ENCODE peak calls at places on chromosomes 1 and 21, in five cellular contexts. One of them, this sample, is unnamed.

GRCh38 chr1:203702130-203702577 is 62.8 kb upstream of the LAX1 start:
- DNase-seq in lower lobe of right lung: no peak
- DNase-seq in IMR-90: peak
- DNase-seq in heart right ventricle: no peak
- DNase-seq in MM.1S: peak
- DNase-seq in this sample: peak

GRCh38 chr1:9376886-9377333 is 84.2 kb downstream of the SPSB1 start:
- DNase-seq in MM.1S: no peak
- DNase-seq in lower lobe of right lung: no peak
- DNase-seq in IMR-90: peak
- DNase-seq in heart right ventricle: peak
- DNase-seq in this sample: no peak

GRCh38 chr1:222521299-222522104 is 26.4 kb downstream of the HHIPL2 start:
- DNase-seq in IMR-90: peak
- DNase-seq in heart right ventricle: no peak
- DNase-seq in MM.1S: no peak
- DNase-seq in lower lobe of right lung: no peak
- DNase-seq in this sample: no peak

GRCh38 chr1:214538497-214538896 is 12.9 kb downstream of the PTPN14 start:
- DNase-seq in heart right ventricle: no peak
- DNase-seq in MM.1S: no peak
- DNase-seq in lower lobe of right lung: no peak
- DNase-seq in IMR-90: no peak
- DNase-seq in this sample: no peak

GRCh38 chr1:16217061-16217785 is 4.8 kb upstream of the ARHGEF19 start:
- DNase-seq in lower lobe of right lung: peak
- DNase-seq in MM.1S: peak
- DNase-seq in heart right ventricle: peak
- DNase-seq in IMR-90: peak
- DNase-seq in this sample: peak

GRCh38 chr1:187838335-187839293 is 1009.9 kb downstream of the PLA2G4A start:
- DNase-seq in IMR-90: no peak
- DNase-seq in lower lobe of right lung: no peak
- DNase-seq in heart right ventricle: no peak
- DNase-seq in MM.1S: no peak
- DNase-seq in this sample: no peak

GRCh38 chr21:31233711-31234110 is 110.3 kb downstream of the TIAM1 start:
- DNase-seq in IMR-90: no peak
- DNase-seq in lower lobe of right lung: no peak
- DNase-seq in MM.1S: no peak
- DNase-seq in heart right ventricle: no peak
- DNase-seq in this sample: no peak

GRCh38 chr1:183612407-183612806 is 22.1 kb upstream of the NCF2 start:
- DNase-seq in IMR-90: no peak
- DNase-seq in MM.1S: no peak
- DNase-seq in heart right ventricle: no peak
- DNase-seq in lower lobe of right lung: no peak
- DNase-seq in this sample: no peak

GRCh38 chr1:111750856-111751255 is 4.8 kb upstream of the DDX20 start:
- DNase-seq in MM.1S: no peak
- DNase-seq in heart right ventricle: no peak
- DNase-seq in IMR-90: no peak
- DNase-seq in lower lobe of right lung: no peak
- DNase-seq in this sample: no peak

GRCh38 chr1:21265644-21266043 is 24.6 kb downstream of the ECE1 start:
- DNase-seq in heart right ventricle: no peak
- DNase-seq in lower lobe of right lung: no peak
- DNase-seq in IMR-90: no peak
- DNase-seq in MM.1S: no peak
- DNase-seq in this sample: no peak

GRCh38 chr1:54967372-54967771 is 13.1 kb upstream of the TMEM61 start:
- DNase-seq in IMR-90: no peak
- DNase-seq in heart right ventricle: no peak
- DNase-seq in MM.1S: no peak
- DNase-seq in lower lobe of right lung: no peak
- DNase-seq in this sample: no peak

GRCh38 chr1:105337427-105337826 is 1587.7 kb downstream of the AMY1C start:
- DNase-seq in lower lobe of right lung: no peak
- DNase-seq in IMR-90: no peak
- DNase-seq in heart right ventricle: no peak
- DNase-seq in MM.1S: no peak
- DNase-seq in this sample: no peak

GRCh38 chr21:44836666-44837471 is 19.0 kb upstream of the SUMO3 start:
- DNase-seq in heart right ventricle: no peak
- DNase-seq in MM.1S: no peak
- DNase-seq in IMR-90: no peak
- DNase-seq in lower lobe of right lung: no peak
- DNase-seq in this sample: no peak

GRCh38 chr21:28991861-28992525 is 684 bp downstream of the LTN1 start:
- DNase-seq in MM.1S: peak
- DNase-seq in heart right ventricle: no peak
- DNase-seq in lower lobe of right lung: no peak
- DNase-seq in IMR-90: no peak
- DNase-seq in this sample: no peak

GRCh38 chr1:200646515-200646914 is 23.2 kb downstream of the DDX59 start:
- DNase-seq in MM.1S: no peak
- DNase-seq in lower lobe of right lung: no peak
- DNase-seq in heart right ventricle: no peak
- DNase-seq in IMR-90: no peak
- DNase-seq in this sample: no peak

GRCh38 chr1:212760126-212760823 is 31.3 kb downstream of the NSL1 start:
- DNase-seq in heart right ventricle: no peak
- DNase-seq in IMR-90: no peak
- DNase-seq in lower lobe of right lung: no peak
- DNase-seq in MM.1S: peak
- DNase-seq in this sample: no peak

GRCh38 chr1:3899776-3900149 is 309 bp downstream of the C1orf174 start:
- DNase-seq in IMR-90: no peak
- DNase-seq in lower lobe of right lung: no peak
- DNase-seq in MM.1S: peak
- DNase-seq in heart right ventricle: no peak
- DNase-seq in this sample: no peak

GRCh38 chr1:24349891-24350290 is 30.7 kb downstream of the GRHL3 start:
- DNase-seq in IMR-90: peak
- DNase-seq in heart right ventricle: no peak
- DNase-seq in lower lobe of right lung: no peak
- DNase-seq in MM.1S: no peak
- DNase-seq in this sample: no peak

GRCh38 chr1:147480565-147480935 is 60.8 kb upstream of the BCL9 start:
- DNase-seq in lower lobe of right lung: no peak
- DNase-seq in MM.1S: no peak
- DNase-seq in IMR-90: no peak
- DNase-seq in heart right ventricle: no peak
- DNase-seq in this sample: no peak

GRCh38 chr21:31706562-31706961 is 25.4 kb downstream of the SCAF4 start:
- DNase-seq in lower lobe of right lung: no peak
- DNase-seq in IMR-90: no peak
- DNase-seq in MM.1S: no peak
- DNase-seq in heart right ventricle: no peak
- DNase-seq in this sample: no peak

GRCh38 chr1:37931148-37931492 is 15.7 kb downstream of the INPP5B start:
- DNase-seq in lower lobe of right lung: peak
- DNase-seq in MM.1S: no peak
- DNase-seq in heart right ventricle: no peak
- DNase-seq in IMR-90: no peak
- DNase-seq in this sample: no peak

GRCh38 chr1:23799570-23800395 is 771 bp downstream of the GALE start:
- DNase-seq in lower lobe of right lung: peak
- DNase-seq in heart right ventricle: peak
- DNase-seq in MM.1S: no peak
- DNase-seq in IMR-90: peak
- DNase-seq in this sample: no peak

GRCh38 chr1:180160362-180160761 is 5.7 kb downstream of the QSOX1 start:
- DNase-seq in lower lobe of right lung: no peak
- DNase-seq in heart right ventricle: no peak
- DNase-seq in MM.1S: no peak
- DNase-seq in IMR-90: no peak
- DNase-seq in this sample: no peak

GRCh38 chr1:246470588-246470987 is 36.5 kb downstream of the SMYD3 start:
- DNase-seq in lower lobe of right lung: no peak
- DNase-seq in MM.1S: no peak
- DNase-seq in IMR-90: no peak
- DNase-seq in heart right ventricle: no peak
- DNase-seq in this sample: no peak

GRCh38 chr1:167726038-167726437 is 4.3 kb downstream of the MPZL1 start:
- DNase-seq in lower lobe of right lung: no peak
- DNase-seq in heart right ventricle: no peak
- DNase-seq in IMR-90: no peak
- DNase-seq in MM.1S: no peak
- DNase-seq in this sample: no peak

GRCh38 chr21:42039911-42040351 is 29.8 kb upstream of the ZBTB21 start:
- DNase-seq in heart right ventricle: peak
- DNase-seq in IMR-90: peak
- DNase-seq in lower lobe of right lung: peak
- DNase-seq in MM.1S: no peak
- DNase-seq in this sample: peak

GRCh38 chr1:170503691-170504090 is 28.3 kb upstream of the GORAB start:
- DNase-seq in IMR-90: no peak
- DNase-seq in heart right ventricle: no peak
- DNase-seq in MM.1S: no peak
- DNase-seq in lower lobe of right lung: no peak
- DNase-seq in this sample: no peak

GRCh38 chr1:93672069-93672468 is 9.6 kb downstream of the BCAR3 start:
- DNase-seq in heart right ventricle: peak
- DNase-seq in lower lobe of right lung: peak
- DNase-seq in IMR-90: peak
- DNase-seq in MM.1S: no peak
- DNase-seq in this sample: no peak

GRCh38 chr1:43197343-43198127 is 25.4 kb downstream of the CFAP57 start:
- DNase-seq in MM.1S: no peak
- DNase-seq in heart right ventricle: no peak
- DNase-seq in IMR-90: no peak
- DNase-seq in lower lobe of right lung: no peak
- DNase-seq in this sample: no peak

GRCh38 chr1:68210027-68210426 is 22.3 kb downstream of the WLS start:
- DNase-seq in MM.1S: no peak
- DNase-seq in IMR-90: no peak
- DNase-seq in heart right ventricle: no peak
- DNase-seq in lower lobe of right lung: no peak
- DNase-seq in this sample: no peak

GRCh38 chr1:29500041-29500440 is 263.7 kb downstream of the PTPRU start:
- DNase-seq in heart right ventricle: no peak
- DNase-seq in IMR-90: no peak
- DNase-seq in lower lobe of right lung: no peak
- DNase-seq in MM.1S: no peak
- DNase-seq in this sample: no peak

GRCh38 chr1:39081266-39082139 is 55.4 kb downstream of the NDUFS5 start:
- DNase-seq in lower lobe of right lung: peak
- DNase-seq in MM.1S: no peak
- DNase-seq in heart right ventricle: peak
- DNase-seq in IMR-90: no peak
- DNase-seq in this sample: no peak

DNA sequence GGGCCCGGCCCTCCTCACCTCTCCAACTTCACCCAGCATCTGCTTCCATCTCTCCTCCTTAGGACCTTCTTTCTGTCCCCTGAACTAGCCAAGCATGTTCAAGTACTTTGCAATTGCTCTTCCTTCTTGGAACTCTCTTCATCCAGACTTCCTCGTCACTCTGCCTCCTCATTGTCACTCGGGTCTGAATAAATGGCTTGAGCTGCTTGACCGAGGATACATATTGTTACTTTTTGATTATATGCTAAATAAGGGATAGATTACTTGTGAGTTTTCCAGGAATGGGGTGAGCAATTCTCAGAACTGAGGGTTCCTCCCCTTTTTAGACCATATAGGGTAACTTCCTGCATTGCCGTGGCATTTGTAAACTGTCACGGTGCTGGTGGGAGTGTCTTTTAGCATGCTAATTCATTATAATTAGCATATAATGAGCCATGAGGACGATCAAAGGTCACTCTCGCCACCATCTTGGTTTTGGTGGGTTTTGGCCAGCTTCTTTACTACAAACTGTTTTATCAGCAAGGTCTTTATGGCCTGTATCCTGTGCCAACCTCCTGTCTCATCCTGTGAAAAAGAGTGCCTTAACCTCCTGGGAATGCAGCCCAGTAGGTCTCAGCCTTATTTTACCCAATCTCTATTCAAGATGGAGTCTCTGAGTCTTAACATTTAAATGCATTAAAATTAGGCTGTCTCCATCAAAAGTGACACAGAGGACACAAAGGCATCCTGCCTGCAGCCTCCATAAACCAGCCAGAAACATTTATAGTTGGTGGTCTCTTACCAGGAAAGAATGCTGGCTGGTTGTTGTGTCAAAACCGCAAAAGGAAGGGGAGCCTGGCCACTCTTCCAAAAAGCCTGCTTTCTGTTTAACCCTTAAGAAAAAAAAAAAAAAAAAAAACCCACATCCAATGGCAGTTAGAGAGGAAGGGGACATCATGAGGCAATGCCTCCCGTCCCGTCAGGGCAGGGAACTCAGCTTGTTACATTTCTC is 179.3 kb downstream of the KAZN start:
- DNase-seq in IMR-90: no peak
- DNase-seq in lower lobe of right lung: no peak
- DNase-seq in heart right ventricle: no peak
- DNase-seq in MM.1S: no peak
- DNase-seq in this sample: peak
- H3K4me3 ChIP-seq in IMR-90: no peak
- H3K4me3 ChIP-seq in lower lobe of right lung: no peak
- H3K4me3 ChIP-seq in heart right ventricle: no peak
- H3K4me3 ChIP-seq in MM.1S: no peak
- H3K4me3 ChIP-seq in this sample: no peak

GRCh38 chr1:196608401-196609113 is at the start of gene KCNT2:
- DNase-seq in lower lobe of right lung: peak
- DNase-seq in IMR-90: peak
- DNase-seq in MM.1S: no peak
- DNase-seq in heart right ventricle: peak
- DNase-seq in this sample: peak

GRCh38 chr1:196611873-196612272 is 3.6 kb upstream of the KCNT2 start:
- DNase-seq in IMR-90: no peak
- DNase-seq in heart right ventricle: no peak
- DNase-seq in MM.1S: no peak
- DNase-seq in lower lobe of right lung: no peak
- DNase-seq in this sample: no peak

GRCh38 chr1:196603651-196604050 is 4.6 kb downstream of the KCNT2 start:
- DNase-seq in heart right ventricle: no peak
- DNase-seq in IMR-90: no peak
- DNase-seq in lower lobe of right lung: no peak
- DNase-seq in MM.1S: no peak
- DNase-seq in this sample: no peak

GRCh38 chr1:196607940-196608339 is 300 bp downstream of the KCNT2 start:
- DNase-seq in heart right ventricle: no peak
- DNase-seq in lower lobe of right lung: no peak
- DNase-seq in MM.1S: no peak
- DNase-seq in IMR-90: no peak
- DNase-seq in this sample: no peak

GRCh38 chr1:196609114-196609737 is 986 bp upstream of the KCNT2 start:
- DNase-seq in IMR-90: peak
- DNase-seq in MM.1S: no peak
- DNase-seq in lower lobe of right lung: no peak
- DNase-seq in heart right ventricle: peak
- DNase-seq in this sample: peak
- TF ChIP-seq CTCF in IMR-90: no peak
- TF ChIP-seq CTCF in MM.1S: no peak
- TF ChIP-seq CTCF in lower lobe of right lung: no peak
- TF ChIP-seq CTCF in heart right ventricle: no peak
- TF ChIP-seq CTCF in this sample: no peak

GRCh38 chr21:34881894-34882371 is 167.2 kb downstream of the RUNX1 start:
- DNase-seq in heart right ventricle: no peak
- DNase-seq in IMR-90: peak
- DNase-seq in MM.1S: no peak
- DNase-seq in lower lobe of right lung: no peak
- DNase-seq in this sample: no peak
- H3K4me3 ChIP-seq in heart right ventricle: no peak
- H3K4me3 ChIP-seq in IMR-90: peak
- H3K4me3 ChIP-seq in MM.1S: no peak
- H3K4me3 ChIP-seq in lower lobe of right lung: peak
- H3K4me3 ChIP-seq in this sample: peak

GRCh38 chr1:40944326-40944725 is 35.2 kb upstream of the CTPS1 start:
- DNase-seq in heart right ventricle: no peak
- DNase-seq in IMR-90: peak
- DNase-seq in lower lobe of right lung: no peak
- DNase-seq in MM.1S: no peak
- DNase-seq in this sample: peak
- TF ChIP-seq CTCF in heart right ventricle: no peak
- TF ChIP-seq CTCF in IMR-90: peak
- TF ChIP-seq CTCF in lower lobe of right lung: no peak
- TF ChIP-seq CTCF in MM.1S: no peak
- TF ChIP-seq CTCF in this sample: no peak